ENCODE peak calls at places on chromosomes 6 and 20, in eight cellular contexts. F, I, E, P, T, K, U and V are unnamed samples.
A peak's percentile ranks its signal among the peaks of the same experiment; 100 is the strongest.

GRCh38 chr6:134584809-134585528 is 267.1 kb upstream of the SGK1 start:
- DNase-seq in F (no peak), I (no peak), E (no peak), P (no peak), T (no peak), K (no peak), U (peak; percentile 21), V (no peak)

GRCh38 chr6:84411060-84411629 is 183.7 kb upstream of the CEP162 start:
- DNase-seq in F (no peak), I (no peak), E (no peak), P (no peak), T (no peak), K (peak; percentile 29), U (peak; percentile 4), V (no peak)

GRCh38 chr20:45104786-45105185 is 3.9 kb upstream of the KCNS1 start:
- DNase-seq in F (no peak), I (no peak), E (no peak), P (no peak), T (no peak), K (peak; percentile 76), U (no peak), V (no peak)

GRCh38 chr20:37564388-37565133 is 36.9 kb upstream of the BLCAP start:
- DNase-seq in F (peak; percentile 44), I (no peak), E (no peak), P (peak; percentile 52), T (no peak), K (no peak), U (peak; percentile 19), V (no peak)

GRCh38 chr20:11103866-11104265 is 430.1 kb upstream of the JAG1 start:
- DNase-seq in F (no peak), I (no peak), E (no peak), P (no peak), T (no peak), K (peak; percentile 59), U (no peak), V (no peak)

GRCh38 chr6:10412165-10412947 is 2.5 kb downstream of the TFAP2A start:
- DNase-seq in F (no peak), I (peak; percentile 49), E (no peak), P (peak; percentile 24), T (no peak), K (peak; percentile 75), U (peak; percentile 92), V (no peak)

GRCh38 chr6:30399390-30400058 is 54.6 kb downstream of the RPP21 start:
- DNase-seq in F (no peak), I (no peak), E (no peak), P (no peak), T (no peak), K (peak; percentile 25), U (no peak), V (no peak)

GRCh38 chr20:19823971-19824370 is 65.9 kb downstream of the RIN2 start:
- DNase-seq in F (no peak), I (no peak), E (peak; percentile 34), P (no peak), T (no peak), K (no peak), U (no peak), V (no peak)

GRCh38 chr20:63189322-63189642 is 26.6 kb downstream of the YTHDF1 start:
- DNase-seq in F (no peak), I (no peak), E (no peak), P (no peak), T (no peak), K (no peak), U (no peak), V (no peak)

GRCh38 chr6:84762941-84763396 is 1.4 kb downstream of the TBX18 start:
- DNase-seq in F (no peak), I (peak; percentile 51), E (no peak), P (peak; percentile 7), T (no peak), K (no peak), U (no peak), V (no peak)

GRCh38 chr6:158910484-158911075 is 89.4 kb downstream of the RSPH3 start:
- DNase-seq in F (no peak), I (no peak), E (no peak), P (peak; percentile 26), T (no peak), K (no peak), U (no peak), V (no peak)
- TF ChIP-seq POLR2A in F (no peak), I (no peak), E (no peak), P (no peak), T (no peak), K (no peak), U (no peak), V (no peak)

GRCh38 chr6:5205877-5206840 is 54.6 kb downstream of the LYRM4 start:
- DNase-seq in F (peak; percentile 11), I (peak; percentile 79), E (peak; percentile 81), P (peak; percentile 71), T (no peak), K (peak; percentile 64), U (peak; percentile 29), V (no peak)
- H3K4me1 ChIP-seq in F (peaks cover 9% of the 10 kb centered on the region), I (peaks cover 13% of the 10 kb centered on the region), E (peaks cover 19% of the 10 kb centered on the region), P (peaks cover 20% of the 10 kb centered on the region), T (no peaks in the 10 kb centered on the region), K (peaks cover 10% of the 10 kb centered on the region), U (peaks cover 21% of the 10 kb centered on the region), V (peaks cover 60% of the 10 kb centered on the region)

DNA sequence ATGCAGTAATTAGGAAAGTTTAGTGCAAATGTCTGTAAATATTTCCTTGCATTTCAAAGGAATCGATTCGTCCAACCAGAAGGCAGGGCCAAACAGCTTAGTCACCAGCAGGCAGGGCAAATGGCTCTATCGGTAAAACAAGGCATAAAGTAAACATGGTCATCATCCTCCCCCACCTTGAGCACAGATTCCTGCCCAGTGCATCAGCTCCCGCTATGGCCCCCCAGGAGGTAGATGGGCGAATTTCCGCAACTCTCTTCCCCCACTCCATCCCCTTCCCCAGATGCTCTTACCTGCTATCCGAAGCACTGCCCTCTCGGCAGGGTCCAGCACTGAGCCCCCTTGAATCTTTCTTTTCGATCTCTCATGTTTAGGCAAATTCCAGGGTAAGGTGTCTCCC is 103.8 kb upstream of the BEND6 start:
- DNase-seq in F (no peak), I (no peak), E (no peak), P (no peak), T (no peak), K (peak; percentile 74), U (no peak), V (no peak)
- H3K4me3 ChIP-seq in F (peak overlapping the region; percentile 47), I (peak overlapping the region; percentile 38), E (peak overlapping the region; percentile 40), P (no peak overlapping the region), T (no peak overlapping the region), K (peak overlapping the region; percentile 64), U (no peak overlapping the region), V (peak overlapping the region; percentile 43)

DNA sequence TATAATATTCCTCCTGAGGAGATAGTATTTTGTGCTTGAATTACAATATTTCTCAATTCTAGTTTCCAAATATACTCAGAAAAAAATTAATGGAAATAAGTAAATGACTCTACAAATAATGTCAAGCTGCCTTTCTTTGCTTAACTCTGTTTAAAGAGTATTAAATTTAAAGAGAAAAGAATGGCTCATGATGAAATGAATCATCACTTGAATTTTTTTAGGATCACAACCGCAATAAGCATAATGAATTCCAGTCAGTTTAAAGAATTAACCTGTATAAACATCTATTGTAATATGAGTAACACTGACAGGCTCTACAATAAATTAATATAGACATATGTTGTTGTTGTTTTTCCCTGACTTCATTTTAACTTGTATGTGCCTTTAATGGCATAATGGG is 266.2 kb upstream of the ADGRB3 start:
- DNase-seq in F (no peak), I (no peak), E (no peak), P (no peak), T (no peak), K (no peak), U (no peak), V (no peak)
- TF ChIP-seq POLR2A in F (no peak), I (no peak), E (no peak), P (no peak), T (no peak), K (no peak), U (no peak), V (no peak)

DNA sequence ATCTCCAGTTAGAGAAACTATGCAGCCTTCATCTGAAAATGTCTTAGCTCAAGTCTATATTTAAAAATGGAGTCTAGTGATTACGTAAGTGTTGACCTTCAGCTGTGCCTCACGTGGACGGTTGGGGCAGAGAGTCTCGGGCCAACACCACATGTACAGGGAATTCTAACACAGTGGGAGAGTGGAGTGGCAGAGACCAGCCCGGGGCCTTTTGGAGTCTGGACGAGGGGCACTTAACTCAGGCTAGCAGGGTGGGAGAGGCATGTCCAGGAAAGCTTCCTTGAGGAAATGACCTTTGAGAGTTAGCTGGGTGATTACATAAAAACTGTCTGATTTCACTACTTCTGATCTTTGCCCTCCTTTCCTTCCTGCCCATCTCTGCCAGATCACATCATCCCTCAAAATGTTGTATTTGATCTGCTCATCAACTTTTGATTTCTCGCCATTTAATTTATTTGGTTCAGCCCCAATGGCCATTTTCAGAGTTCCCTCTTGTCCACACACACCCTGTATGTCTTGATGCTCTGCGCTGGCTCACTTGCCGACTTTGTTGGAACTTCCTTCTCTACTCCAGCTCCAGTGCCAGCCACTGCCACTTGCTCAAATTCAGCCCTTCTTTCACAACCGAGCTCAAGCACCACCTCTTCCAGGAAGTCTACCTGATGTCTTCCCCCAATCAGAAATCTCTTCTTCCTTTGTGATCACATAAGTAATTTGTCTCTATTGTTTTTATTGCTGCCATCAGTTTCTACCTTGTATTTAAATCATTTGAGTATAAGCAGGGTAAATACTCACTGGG is 2.6 kb downstream of the ARMC2 start:
- DNase-seq in F (no peak), I (peak; percentile 46), E (peak; percentile 35), P (peak; percentile 63), T (no peak), K (no peak), U (no peak), V (no peak)
- H3K4me1 ChIP-seq in F (no peaks in the 10 kb centered on the region), I (peaks cover 2% of the 10 kb centered on the region), E (no peaks in the 10 kb centered on the region), P (peaks cover 24% of the 10 kb centered on the region), T (peaks cover 12% of the 10 kb centered on the region), K (peaks cover 4% of the 10 kb centered on the region), U (peaks cover 8% of the 10 kb centered on the region), V (no peaks in the 10 kb centered on the region)

GRCh38 chr6:40410792-40411191 is 176.4 kb downstream of the LRFN2 start:
- DNase-seq in F (no peak), I (no peak), E (no peak), P (no peak), T (no peak), K (no peak), U (no peak), V (no peak)
- H3K4me3 ChIP-seq in F (no peak overlapping the region), I (no peak overlapping the region), E (no peak overlapping the region), P (no peak overlapping the region), T (no peak overlapping the region), K (no peak overlapping the region), U (no peak overlapping the region), V (no peak overlapping the region)

GRCh38 chr6:75719133-75719532 is 29.9 kb upstream of the MYO6 start:
- DNase-seq in F (no peak), I (no peak), E (no peak), P (no peak), T (no peak), K (no peak), U (no peak), V (no peak)
- TF ChIP-seq POLR2A in F (no peak), I (no peak), E (no peak), P (no peak), T (no peak), K (no peak), U (no peak), V (no peak)

GRCh38 chr6:25138697-25139051 is 140.5 kb upstream of the CARMIL1 start:
- DNase-seq in F (no peak), I (no peak), E (no peak), P (no peak), T (no peak), K (peak; percentile 30), U (no peak), V (no peak)
- H3K4me1 ChIP-seq in F (no peaks in the 10 kb centered on the region), I (no peaks in the 10 kb centered on the region), E (no peaks in the 10 kb centered on the region), P (no peaks in the 10 kb centered on the region), T (no peaks in the 10 kb centered on the region), K (no peaks in the 10 kb centered on the region), U (no peaks in the 10 kb centered on the region), V (peaks cover 46% of the 10 kb centered on the region)

GRCh38 chr20:59402697-59403096 is 102.3 kb downstream of the EDN3 start:
- DNase-seq in F (no peak), I (no peak), E (no peak), P (peak; percentile 61), T (no peak), K (no peak), U (peak; percentile 56), V (no peak)
- H3K4me3 ChIP-seq in F (no peak overlapping the region), I (no peak overlapping the region), E (no peak overlapping the region), P (no peak overlapping the region), T (no peak overlapping the region), K (no peak overlapping the region), U (no peak overlapping the region), V (no peak overlapping the region)